ENCODE peak calls at places on chromosomes 7 and 10, in ten cellular contexts. N, B, Y, T, E, S, F, I, K and X are unnamed samples.

GRCh38 chr10:18157909-18158308 is 17.7 kb downstream of the CACNB2 start:
- DNase-seq in K (no peak), Y (no peak), N (peak; percentile 22), B (no peak), S (peak; percentile 57), F (no peak), I (no peak), T (no peak), E (peak; percentile 95), X (peak; percentile 62)

GRCh38 chr10:110686037-110686436 is 41.9 kb downstream of the RBM20 start:
- DNase-seq in E (peak; percentile 51), Y (no peak), F (no peak), I (no peak), T (no peak), N (no peak), S (peak; percentile 93), K (no peak), B (no peak), X (no peak)

GRCh38 chr10:112957589-112958202 is 7.6 kb downstream of the TCF7L2 start:
- DNase-seq in E (peak; percentile 48), B (no peak), F (no peak), Y (no peak), T (no peak), S (no peak), N (no peak), K (no peak), I (no peak), X (no peak)

GRCh38 chr10:61899997-61900828 is 1.3 kb upstream of the ARID5B start:
- DNase-seq in B (peak; percentile 66), S (peak; percentile 53), K (peak; percentile 85), F (peak; percentile 77), N (peak; percentile 83), T (peak; percentile 65), Y (no peak), I (peak; percentile 88), E (peak; percentile 66), X (peak; percentile 56)

GRCh38 chr7:74405899-74406512 is 47.7 kb upstream of the GTF2IRD1 start:
- DNase-seq in I (no peak), Y (no peak), F (no peak), N (no peak), E (no peak), T (no peak), K (peak; percentile 72), S (no peak), B (no peak), X (no peak)

GRCh38 chr10:4512557-4513286 is 313.3 kb upstream of the AKR1E2 start:
- DNase-seq in B (peak; percentile 54), I (no peak), T (peak; percentile 58), N (peak; percentile 70), K (no peak), F (peak; percentile 55), Y (peak; percentile 36), E (peak; percentile 49), S (peak; percentile 53), X (peak; percentile 58)

GRCh38 chr7:98287486-98287959 is 6.0 kb downstream of the BRI3 start:
- DNase-seq in B (no peak), E (no peak), S (no peak), F (peak; percentile 81), K (peak; percentile 80), N (peak; percentile 88), T (no peak), Y (no peak), I (peak; percentile 57), X (peak; percentile 93)

GRCh38 chr10:122659651-122660050 is 40.0 kb downstream of the C10orf120 start:
- DNase-seq in K (no peak), S (no peak), E (no peak), B (no peak), N (no peak), I (no peak), Y (no peak), F (no peak), T (no peak), X (no peak)

GRCh38 chr7:157271991-157272324 is 64.8 kb upstream of the DNAJB6 start:
- DNase-seq in E (peak; percentile 96), Y (no peak), N (peak; percentile 95), K (peak; percentile 61), S (peak; percentile 99), I (no peak), T (peak; percentile 39), B (peak; percentile 79), F (peak; percentile 69), X (peak; percentile 59)

GRCh38 chr10:7071421-7071820 is 339.4 kb downstream of the SFMBT2 start:
- DNase-seq in Y (no peak), B (no peak), T (no peak), F (no peak), N (no peak), K (no peak), I (no peak), E (no peak), S (no peak), X (no peak)

GRCh38 chr7:143351574-143351973 is 10.9 kb downstream of the FAM131B start:
- DNase-seq in E (no peak), T (no peak), S (no peak), I (no peak), K (no peak), B (no peak), F (no peak), Y (no peak), N (no peak), X (no peak)

GRCh38 chr7:143351060-143351459 is 11.5 kb downstream of the FAM131B start:
- DNase-seq in N (no peak), T (no peak), F (no peak), I (no peak), B (no peak), S (no peak), Y (no peak), K (no peak), E (peak; percentile 6), X (no peak)

GRCh38 chr7:143354376-143354775 is 8.1 kb downstream of the FAM131B start:
- DNase-seq in E (no peak), F (no peak), S (no peak), Y (no peak), B (no peak), I (no peak), K (no peak), T (no peak), N (no peak), X (no peak)

GRCh38 chr7:143354965-143355364 is 7.5 kb downstream of the FAM131B start:
- DNase-seq in E (no peak), B (no peak), F (no peak), K (no peak), T (no peak), S (no peak), N (no peak), I (no peak), Y (no peak), X (no peak)

GRCh38 chr7:143352506-143353130 is 9.9 kb downstream of the FAM131B start:
- DNase-seq in E (no peak), Y (no peak), I (no peak), K (no peak), T (no peak), N (no peak), B (no peak), F (no peak), S (no peak), X (no peak)
- H3K27ac ChIP-seq in E (no peak overlapping the region), Y (no peak overlapping the region), I (no peak overlapping the region), K (no peak overlapping the region), T (no peak overlapping the region), N (no peak overlapping the region), B (no peak overlapping the region), F (no peak overlapping the region), S (no peak overlapping the region), X (no peak overlapping the region)

GRCh38 chr10:91409069-91409868 is 875 bp upstream of the HECTD2 start:
- DNase-seq in S (peak; percentile 73), Y (no peak), E (peak; percentile 91), K (peak; percentile 93), I (peak; percentile 42), B (peak; percentile 87), F (peak; percentile 82), N (peak; percentile 68), T (peak; percentile 89), X (peak; percentile 71)
- TF ChIP-seq CTCF in S (peak; percentile 14), Y (no peak), E (no peak), K (peak; percentile 11), I (no peak), B (no peak), F (no peak), N (no peak), T (no peak), X (no peak)

DNA sequence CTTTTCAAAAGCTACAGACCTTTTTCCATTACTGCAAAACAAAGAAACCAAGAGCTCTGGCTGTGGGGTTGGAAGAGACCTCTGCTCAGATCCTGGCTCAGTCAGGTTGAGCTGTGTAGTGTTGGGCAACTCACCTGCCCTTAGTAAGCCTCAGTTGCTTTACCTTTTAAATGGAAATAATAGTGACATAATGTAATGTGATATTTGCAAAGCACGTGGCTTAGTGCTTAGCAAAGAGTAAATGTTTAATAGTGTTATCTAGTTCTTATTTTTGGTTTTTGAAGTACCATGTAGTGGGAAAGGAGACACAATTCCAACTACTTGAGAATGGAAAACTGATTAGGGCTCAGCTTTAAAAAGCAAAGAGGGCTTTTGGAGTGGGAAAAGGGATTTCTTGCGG is 100.2 kb downstream of the SVIL start:
- DNase-seq in N (no peak), S (no peak), B (no peak), T (no peak), K (no peak), I (no peak), E (no peak), Y (no peak), F (no peak), X (no peak)
- H3K27ac ChIP-seq in N (peak overlapping the region; percentile 70), S (peak overlapping the region; percentile 81), B (no peak overlapping the region), T (peak overlapping the region; percentile 76), K (no peak overlapping the region), I (no peak overlapping the region), E (peak overlapping the region; percentile 88), Y (no peak overlapping the region), F (peak overlapping the region; percentile 56), X (no peak overlapping the region)

GRCh38 chr7:25664593-25664992 is 436.3 kb upstream of the NPVF start:
- DNase-seq in Y (no peak), E (no peak), F (no peak), K (no peak), N (no peak), S (no peak), B (no peak), T (no peak), I (no peak), X (no peak)

GRCh38 chr7:25663877-25664276 is 435.6 kb upstream of the NPVF start:
- DNase-seq in N (no peak), I (no peak), K (no peak), F (no peak), S (no peak), Y (no peak), T (peak; percentile 18), E (no peak), B (no peak), X (no peak)

GRCh38 chr7:25665903-25666670 is 437.8 kb upstream of the NPVF start:
- DNase-seq in B (no peak), E (no peak), F (no peak), N (no peak), S (no peak), K (no peak), T (no peak), Y (no peak), I (no peak), X (no peak)

GRCh38 chr7:25666671-25667060 is 438.4 kb upstream of the NPVF start:
- DNase-seq in F (no peak), S (no peak), B (no peak), E (no peak), K (no peak), Y (no peak), I (no peak), T (no peak), N (no peak), X (no peak)

GRCh38 chr7:25665346-25665745 is 437.1 kb upstream of the NPVF start:
- DNase-seq in K (no peak), I (no peak), N (no peak), E (no peak), B (no peak), S (no peak), F (no peak), Y (no peak), T (no peak), X (peak; percentile 8)
- TF ChIP-seq CTCF in K (no peak), I (no peak), N (no peak), E (no peak), B (no peak), S (no peak), F (no peak), Y (no peak), T (no peak), X (no peak)